ENCODE peak calls at places on chromosomes 12 and 14, in four cellular contexts. One of them, this sample, is unnamed.

GRCh38 chr14:43789458-43789857 is 717.6 kb downstream of the FSCB start:
- DNase-seq in lower leg skin: no peak
- DNase-seq in left lung: no peak
- DNase-seq in WERI-Rb-1: no peak
- DNase-seq in this sample: no peak

GRCh38 chr12:106908561-106908960 is 47.1 kb upstream of the TMEM263 start:
- DNase-seq in lower leg skin: no peak
- DNase-seq in WERI-Rb-1: no peak
- DNase-seq in left lung: no peak
- DNase-seq in this sample: no peak

GRCh38 chr14:49920935-49921334 is 28.1 kb downstream of the ARF6 start:
- DNase-seq in left lung: no peak
- DNase-seq in lower leg skin: no peak
- DNase-seq in WERI-Rb-1: no peak
- DNase-seq in this sample: no peak

GRCh38 chr14:72451081-72451972 is 442.6 kb downstream of the DPF3 start:
- DNase-seq in left lung: no peak
- DNase-seq in lower leg skin: no peak
- DNase-seq in WERI-Rb-1: peak
- DNase-seq in this sample: no peak

GRCh38 chr12:108856428-108857157 is 790 bp downstream of the SSH1 start:
- DNase-seq in left lung: peak
- DNase-seq in lower leg skin: peak
- DNase-seq in WERI-Rb-1: no peak
- DNase-seq in this sample: no peak

GRCh38 chr12:53443955-53444354 is 2.4 kb downstream of the PRR13 start:
- DNase-seq in WERI-Rb-1: no peak
- DNase-seq in left lung: no peak
- DNase-seq in lower leg skin: no peak
- DNase-seq in this sample: no peak

GRCh38 chr14:93716410-93717221 is 71.7 kb downstream of the PRIMA1 start:
- DNase-seq in WERI-Rb-1: no peak
- DNase-seq in lower leg skin: peak
- DNase-seq in left lung: no peak
- DNase-seq in this sample: no peak

GRCh38 chr14:77083082-77083481 is 15.0 kb upstream of the CIPC start:
- DNase-seq in left lung: no peak
- DNase-seq in lower leg skin: peak
- DNase-seq in WERI-Rb-1: no peak
- DNase-seq in this sample: no peak

GRCh38 chr12:126936181-126936851 is 1330.7 kb upstream of the TMEM132C start:
- DNase-seq in left lung: no peak
- DNase-seq in WERI-Rb-1: no peak
- DNase-seq in lower leg skin: no peak
- DNase-seq in this sample: no peak

GRCh38 chr12:57031228-57031670 is 14.9 kb upstream of the TAC3 start:
- DNase-seq in left lung: no peak
- DNase-seq in lower leg skin: no peak
- DNase-seq in WERI-Rb-1: no peak
- DNase-seq in this sample: no peak

GRCh38 chr12:43723134-43723533 is 35.5 kb downstream of the PUS7L start:
- DNase-seq in left lung: no peak
- DNase-seq in lower leg skin: no peak
- DNase-seq in WERI-Rb-1: no peak
- DNase-seq in this sample: no peak

GRCh38 chr14:84792722-84793410 is 737.1 kb upstream of the FLRT2 start:
- DNase-seq in WERI-Rb-1: no peak
- DNase-seq in lower leg skin: no peak
- DNase-seq in left lung: no peak
- DNase-seq in this sample: no peak

GRCh38 chr12:389138-390096 is at the start of gene KDM5A:
- DNase-seq in WERI-Rb-1: peak
- DNase-seq in left lung: peak
- DNase-seq in lower leg skin: peak
- DNase-seq in this sample: peak

GRCh38 chr12:96210376-96211055 is 16.3 kb downstream of the ELK3 start:
- DNase-seq in WERI-Rb-1: no peak
- DNase-seq in left lung: no peak
- DNase-seq in lower leg skin: no peak
- DNase-seq in this sample: no peak

GRCh38 chr14:73943083-73943482 is 6.8 kb downstream of the FAM161B start:
- DNase-seq in lower leg skin: peak
- DNase-seq in WERI-Rb-1: no peak
- DNase-seq in left lung: no peak
- DNase-seq in this sample: peak

GRCh38 chr12:108616941-108617858 is 16.5 kb downstream of the SELPLG start:
- DNase-seq in left lung: peak
- DNase-seq in WERI-Rb-1: no peak
- DNase-seq in lower leg skin: no peak
- DNase-seq in this sample: no peak

GRCh38 chr12:129903092-129903945 is 506 bp downstream of the TMEM132D start:
- DNase-seq in left lung: no peak
- DNase-seq in lower leg skin: no peak
- DNase-seq in WERI-Rb-1: no peak
- DNase-seq in this sample: no peak

GRCh38 chr12:119624971-119625370 is 31.4 kb downstream of the TMEM233 start:
- DNase-seq in lower leg skin: no peak
- DNase-seq in WERI-Rb-1: no peak
- DNase-seq in left lung: no peak
- DNase-seq in this sample: no peak

GRCh38 chr12:41944241-41944640 is 200.4 kb downstream of the GXYLT1 start:
- DNase-seq in WERI-Rb-1: no peak
- DNase-seq in lower leg skin: no peak
- DNase-seq in left lung: no peak
- DNase-seq in this sample: no peak

GRCh38 chr12:15853877-15854276 is 28.3 kb upstream of the STRAP start:
- DNase-seq in lower leg skin: no peak
- DNase-seq in WERI-Rb-1: no peak
- DNase-seq in left lung: no peak
- DNase-seq in this sample: no peak

GRCh38 chr12:15851045-15851444 is 31.1 kb upstream of the STRAP start:
- DNase-seq in WERI-Rb-1: no peak
- DNase-seq in lower leg skin: no peak
- DNase-seq in left lung: no peak
- DNase-seq in this sample: no peak

GRCh38 chr12:15854916-15855315 is 27.3 kb upstream of the STRAP start:
- DNase-seq in WERI-Rb-1: no peak
- DNase-seq in lower leg skin: no peak
- DNase-seq in left lung: no peak
- DNase-seq in this sample: no peak

GRCh38 chr12:15852383-15852782 is 29.8 kb upstream of the STRAP start:
- DNase-seq in WERI-Rb-1: no peak
- DNase-seq in left lung: no peak
- DNase-seq in lower leg skin: no peak
- DNase-seq in this sample: no peak

GRCh38 chr12:15851919-15852318 is 30.3 kb upstream of the STRAP start:
- DNase-seq in lower leg skin: no peak
- DNase-seq in left lung: no peak
- DNase-seq in WERI-Rb-1: no peak
- DNase-seq in this sample: no peak
- TF ChIP-seq CTCF in lower leg skin: no peak
- TF ChIP-seq CTCF in left lung: no peak
- TF ChIP-seq CTCF in WERI-Rb-1: no peak
- TF ChIP-seq CTCF in this sample: no peak

GRCh38 chr12:58803893-58804292 is 116.4 kb downstream of the LRIG3 start:
- DNase-seq in lower leg skin: no peak
- DNase-seq in WERI-Rb-1: no peak
- DNase-seq in left lung: no peak
- DNase-seq in this sample: no peak

GRCh38 chr12:58809064-58809607 is 111.2 kb downstream of the LRIG3 start:
- DNase-seq in left lung: no peak
- DNase-seq in lower leg skin: no peak
- DNase-seq in WERI-Rb-1: no peak
- DNase-seq in this sample: no peak

GRCh38 chr12:58801986-58802385 is 118.3 kb downstream of the LRIG3 start:
- DNase-seq in WERI-Rb-1: no peak
- DNase-seq in left lung: no peak
- DNase-seq in lower leg skin: no peak
- DNase-seq in this sample: no peak

DNA sequence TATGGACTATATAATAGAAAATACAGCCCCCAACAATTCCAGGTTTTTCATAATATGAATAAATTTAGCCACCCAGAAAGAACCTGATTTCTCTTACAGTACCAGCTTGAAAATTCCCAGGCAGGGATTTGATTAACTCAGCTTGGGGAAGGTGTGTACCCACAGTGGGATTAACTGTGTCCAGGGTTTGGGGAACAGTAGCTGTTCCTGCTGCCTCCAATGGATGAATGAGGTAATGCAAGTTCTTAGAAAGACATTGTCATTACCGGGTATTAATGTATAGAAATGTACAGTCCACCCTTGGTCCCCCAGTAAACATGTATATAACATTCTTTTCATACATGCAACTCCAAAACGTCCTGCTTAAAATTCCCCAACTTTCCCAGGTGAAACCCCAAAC is 115.6 kb downstream of the LRIG3 start:
- DNase-seq in WERI-Rb-1: peak
- DNase-seq in lower leg skin: no peak
- DNase-seq in left lung: no peak
- DNase-seq in this sample: no peak
- TF ChIP-seq CTCF in WERI-Rb-1: peak
- TF ChIP-seq CTCF in lower leg skin: no peak
- TF ChIP-seq CTCF in left lung: no peak
- TF ChIP-seq CTCF in this sample: no peak

DNA sequence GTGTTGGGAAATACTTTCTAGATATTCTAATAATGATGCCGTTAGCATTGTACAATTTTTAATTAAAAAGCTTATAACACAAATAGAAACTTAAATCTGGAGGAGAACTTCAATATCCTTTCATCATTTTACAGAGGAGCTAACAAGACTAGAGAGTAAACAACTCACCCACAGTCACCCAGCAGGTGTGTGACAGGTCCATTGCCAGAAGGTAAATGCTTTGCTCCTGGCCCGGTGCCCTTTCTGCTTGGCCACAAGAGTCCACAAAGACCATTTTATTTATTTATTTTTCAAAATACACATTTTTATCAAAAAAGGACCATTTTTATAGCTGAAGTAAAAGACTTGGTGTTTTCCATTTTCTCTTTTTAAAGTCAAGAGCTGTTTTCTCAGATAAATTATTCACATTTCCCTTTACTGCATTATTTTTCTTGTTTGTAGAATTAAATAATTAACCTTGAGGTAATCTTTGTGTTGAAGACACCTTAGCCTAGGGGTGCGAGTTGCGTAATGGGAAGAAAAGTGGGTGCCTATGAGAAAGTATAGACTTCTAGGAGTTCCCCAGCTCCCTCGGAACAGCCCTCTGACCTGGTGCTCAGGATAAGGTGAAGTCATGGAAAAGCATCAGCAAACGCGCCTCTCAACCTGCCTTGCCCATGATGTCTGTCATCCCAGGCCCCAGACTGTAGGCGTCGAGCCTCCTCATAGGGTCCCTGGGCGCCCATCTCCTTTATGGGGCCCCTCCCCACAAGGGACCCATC is 26.3 kb upstream of the AMIGO2 start:
- DNase-seq in left lung: no peak
- DNase-seq in WERI-Rb-1: no peak
- DNase-seq in lower leg skin: no peak
- DNase-seq in this sample: no peak
- TF ChIP-seq CTCF in left lung: no peak
- TF ChIP-seq CTCF in WERI-Rb-1: no peak
- TF ChIP-seq CTCF in lower leg skin: no peak
- TF ChIP-seq CTCF in this sample: no peak

DNA sequence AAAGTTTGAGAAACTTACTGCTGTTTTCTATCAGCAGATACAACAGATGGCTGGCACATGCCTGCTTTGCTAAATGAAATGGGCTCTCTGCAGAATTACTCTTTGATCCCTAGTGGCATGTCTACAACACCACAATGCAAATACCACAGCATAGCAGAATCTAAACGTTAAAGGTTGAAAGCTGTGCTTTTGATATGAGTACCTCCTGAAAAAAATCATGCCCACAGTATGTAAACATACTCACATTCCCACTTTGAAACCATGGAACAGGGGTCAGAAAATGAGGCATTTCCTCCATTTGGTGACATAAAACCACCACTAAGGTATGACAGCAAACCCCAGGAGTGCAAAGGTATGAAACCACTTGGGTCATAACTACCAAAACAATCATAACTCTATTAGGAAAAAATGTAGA is 7.5 kb downstream of the WIF1 start:
- DNase-seq in WERI-Rb-1: no peak
- DNase-seq in lower leg skin: no peak
- DNase-seq in left lung: no peak
- DNase-seq in this sample: no peak
- TF ChIP-seq CTCF in WERI-Rb-1: no peak
- TF ChIP-seq CTCF in lower leg skin: no peak
- TF ChIP-seq CTCF in left lung: no peak
- TF ChIP-seq CTCF in this sample: no peak

GRCh38 chr12:104137902-104138746 is at the start of gene NFYB:
- DNase-seq in WERI-Rb-1: peak
- DNase-seq in lower leg skin: peak
- DNase-seq in left lung: peak
- DNase-seq in this sample: peak
- TF ChIP-seq CTCF in WERI-Rb-1: no peak
- TF ChIP-seq CTCF in lower leg skin: no peak
- TF ChIP-seq CTCF in left lung: no peak
- TF ChIP-seq CTCF in this sample: no peak

GRCh38 chr14:30283822-30284446 is 275.0 kb upstream of the G2E3 start:
- DNase-seq in lower leg skin: no peak
- DNase-seq in left lung: no peak
- DNase-seq in WERI-Rb-1: peak
- DNase-seq in this sample: no peak
- TF ChIP-seq CTCF in lower leg skin: no peak
- TF ChIP-seq CTCF in left lung: peak
- TF ChIP-seq CTCF in WERI-Rb-1: peak
- TF ChIP-seq CTCF in this sample: no peak

DNA sequence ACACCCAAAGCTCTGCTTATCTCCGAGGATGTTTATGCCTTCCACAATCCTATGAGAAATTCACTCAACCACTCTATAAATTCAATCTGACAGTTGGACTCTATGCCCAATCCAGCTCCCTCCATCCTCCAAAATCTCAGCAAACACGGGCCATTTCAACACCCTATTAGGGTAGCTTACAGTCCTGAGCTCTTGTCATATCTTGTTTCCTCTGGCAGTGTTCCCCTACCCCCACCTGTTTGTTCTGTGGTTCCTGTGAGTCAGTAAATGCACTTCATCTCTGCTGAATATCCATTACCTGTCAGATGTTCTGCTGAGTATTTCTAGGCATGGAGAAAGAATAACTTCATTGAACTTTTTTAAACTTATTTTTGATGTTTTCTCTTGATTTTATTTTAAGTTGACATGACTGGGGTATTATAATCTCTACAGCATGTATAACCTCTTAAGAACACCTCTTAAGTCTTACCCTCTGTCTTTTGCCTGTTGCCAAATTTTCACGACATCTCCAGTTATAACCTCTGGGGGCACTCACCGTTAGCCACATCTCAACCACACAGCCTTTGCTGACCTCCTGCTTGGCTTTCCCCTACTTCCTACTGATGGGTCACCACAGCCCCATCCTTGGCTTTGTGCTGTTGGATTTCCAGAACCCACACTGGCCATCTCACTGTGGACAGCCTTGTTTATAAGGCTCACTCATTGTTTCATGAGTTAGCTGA is 317.0 kb upstream of the TMPO start:
- DNase-seq in left lung: no peak
- DNase-seq in WERI-Rb-1: no peak
- DNase-seq in lower leg skin: no peak
- DNase-seq in this sample: no peak
- TF ChIP-seq CTCF in left lung: no peak
- TF ChIP-seq CTCF in WERI-Rb-1: peak
- TF ChIP-seq CTCF in lower leg skin: no peak
- TF ChIP-seq CTCF in this sample: no peak